ENCODE peak calls at places on chromosomes 5 and 9, in ten cellular contexts. J, R, Y, V, P, I, H, Q, U and D are unnamed samples.

GRCh38 chr5:318931-319601 is 2.4 kb upstream of the AHRR start:
- DNase-seq in R (no peak), J (no peak), Q (no peak), P (no peak), U (no peak), V (no peak), Y (no peak), H (peak), I (no peak), D (no peak)

GRCh38 chr5:9468070-9468388 is 77.8 kb downstream of the SEMA5A start:
- DNase-seq in Y (no peak), I (no peak), R (no peak), Q (no peak), J (no peak), P (peak), V (peak), U (peak), H (no peak), D (no peak)

GRCh38 chr5:137923856-137924255 is 34.6 kb downstream of the PKD2L2 start:
- DNase-seq in J (no peak), Q (no peak), P (no peak), R (no peak), Y (no peak), I (no peak), V (no peak), H (no peak), U (no peak), D (no peak)

GRCh38 chr5:78562001-78562400 is 86.6 kb downstream of the LHFPL2 start:
- DNase-seq in Q (no peak), V (no peak), J (no peak), I (no peak), Y (no peak), P (no peak), H (no peak), R (no peak), U (no peak), D (no peak)

GRCh38 chr9:98944130-98945074 is 695 bp downstream of the COL15A1 start:
- DNase-seq in V (no peak), H (no peak), Q (no peak), P (no peak), J (no peak), R (peak), I (no peak), Y (peak), U (no peak), D (no peak)

GRCh38 chr5:157059093-157059539 is at the start of gene HAVCR1:
- DNase-seq in P (no peak), J (no peak), Y (no peak), R (no peak), Q (no peak), H (no peak), I (no peak), V (no peak), U (no peak), D (no peak)

GRCh38 chr9:96651626-96652025 is 3.5 kb downstream of the PRXL2C start:
- DNase-seq in V (no peak), Y (no peak), H (no peak), U (peak), J (no peak), R (no peak), Q (no peak), P (peak), I (no peak), D (no peak)

GRCh38 chr9:120708526-120709224 is 5.6 kb downstream of the MEGF9 start:
- DNase-seq in J (no peak), Q (no peak), I (no peak), V (no peak), P (peak), U (peak), H (no peak), Y (no peak), R (no peak), D (no peak)

GRCh38 chr5:139046551-139046950 is 151.6 kb downstream of the SIL1 start:
- DNase-seq in V (no peak), U (no peak), H (no peak), Q (no peak), R (no peak), J (no peak), I (no peak), P (no peak), Y (no peak), D (no peak)

GRCh38 chr9:127660886-127661285 is 45.9 kb upstream of the CFAP157 start:
- DNase-seq in J (no peak), V (no peak), U (peak), Q (no peak), I (no peak), Y (no peak), R (no peak), H (no peak), P (no peak), D (no peak)

GRCh38 chr9:22165144-22165543 is 156.0 kb upstream of the CDKN2B start:
- DNase-seq in R (no peak), U (peak), I (no peak), Q (no peak), V (no peak), Y (no peak), H (no peak), P (no peak), J (no peak), D (no peak)

GRCh38 chr5:13833440-13833839 is 111.0 kb downstream of the DNAH5 start:
- DNase-seq in V (no peak), R (no peak), I (no peak), Q (no peak), P (no peak), Y (no peak), U (no peak), J (no peak), H (no peak), D (no peak)

GRCh38 chr5:13830536-13830935 is 114.0 kb downstream of the DNAH5 start:
- DNase-seq in J (no peak), H (no peak), R (no peak), V (no peak), P (peak), U (no peak), Y (no peak), Q (no peak), I (no peak), D (no peak)

DNA sequence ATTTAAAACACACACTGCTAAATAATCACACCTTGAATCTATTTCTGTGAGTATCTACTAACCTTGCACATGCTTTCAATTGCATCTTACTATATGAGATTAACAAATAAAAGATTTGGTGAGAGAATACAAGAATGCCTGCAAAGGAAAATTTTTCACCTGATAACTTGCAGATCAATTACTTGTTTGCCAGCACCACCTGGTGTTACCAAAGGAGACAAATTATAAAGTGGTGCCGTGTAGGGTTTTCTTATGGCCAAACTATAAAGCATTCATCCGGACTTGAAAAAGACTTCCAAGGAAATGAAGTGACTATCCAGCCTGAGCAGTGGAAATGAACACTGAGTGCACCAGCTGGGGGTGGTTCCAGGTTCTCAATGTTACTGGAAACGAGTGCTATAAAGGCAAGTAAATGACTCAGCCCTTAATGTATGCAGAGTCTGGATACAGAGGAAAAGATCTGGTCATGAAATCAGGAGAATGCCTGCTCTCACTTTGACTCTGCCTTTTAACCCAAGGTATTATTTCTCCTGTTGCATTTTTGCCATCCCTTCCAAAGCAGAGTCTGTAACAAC is 113.2 kb downstream of the DNAH5 start:
- DNase-seq in J (no peak), Q (no peak), U (no peak), I (no peak), P (peak), V (no peak), H (no peak), R (no peak), Y (no peak), D (no peak)
- TF ChIP-seq CTCF in J (no peak), Q (no peak), U (no peak), I (no peak), P (peak), V (no peak), H (no peak), R (no peak), Y (no peak), D (no peak)

GRCh38 chr5:149439899-149440655 is 61.0 kb upstream of the IL17B start:
- DNase-seq in J (no peak), U (peak), P (no peak), I (peak), Y (no peak), V (no peak), R (peak), H (no peak), Q (no peak), D (no peak)
- TF ChIP-seq CTCF in J (peak), U (peak), P (peak), I (peak), Y (no peak), V (no peak), R (peak), H (no peak), Q (no peak), D (no peak)

DNA sequence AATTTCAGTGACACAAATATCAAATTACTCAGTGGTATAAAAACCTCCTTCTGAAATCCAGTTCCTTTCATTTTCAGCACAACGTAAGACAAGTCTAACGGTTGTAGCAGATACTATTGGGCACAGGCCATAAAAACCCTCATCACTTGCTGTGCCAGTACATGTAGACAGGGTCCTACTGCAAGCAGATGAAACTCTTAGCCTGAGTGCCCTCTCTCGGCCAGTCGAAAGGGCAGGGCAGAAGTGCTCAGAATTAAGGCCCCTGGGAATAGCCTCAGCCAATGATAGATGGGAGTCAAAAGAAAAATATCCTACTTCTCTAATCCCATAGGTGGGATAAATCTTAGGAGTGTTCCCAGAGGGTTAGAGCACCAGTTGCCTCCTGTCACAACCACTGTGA is 168.5 kb upstream of the FER start:
- DNase-seq in P (no peak), Y (no peak), Q (no peak), U (no peak), V (no peak), I (no peak), R (peak), J (no peak), H (no peak), D (no peak)
- TF ChIP-seq CTCF in P (no peak), Y (no peak), Q (no peak), U (no peak), V (no peak), I (no peak), R (no peak), J (no peak), H (no peak), D (no peak)

GRCh38 chr9:135787776-135788575 is 86.0 kb downstream of the KCNT1 start:
- DNase-seq in U (peak), Q (no peak), H (no peak), V (no peak), I (no peak), J (no peak), R (no peak), Y (no peak), P (no peak), D (no peak)

GRCh38 chr9:135787317-135787716 is 85.3 kb downstream of the KCNT1 start:
- DNase-seq in R (no peak), I (no peak), J (no peak), P (no peak), Q (no peak), U (no peak), H (no peak), V (no peak), Y (no peak), D (no peak)

GRCh38 chr9:135790356-135790755 is 88.4 kb downstream of the KCNT1 start:
- DNase-seq in V (no peak), U (no peak), R (no peak), P (no peak), I (no peak), Q (no peak), J (no peak), H (no peak), Y (no peak), D (peak)

GRCh38 chr9:135789838-135790291 is 87.9 kb downstream of the KCNT1 start:
- DNase-seq in J (no peak), R (no peak), U (peak), I (no peak), V (no peak), Y (no peak), P (no peak), H (no peak), Q (no peak), D (no peak)

GRCh38 chr9:135788576-135789300 is 86.8 kb downstream of the KCNT1 start:
- DNase-seq in U (no peak), I (no peak), R (no peak), Y (no peak), H (no peak), V (no peak), Q (no peak), J (no peak), P (no peak), D (no peak)
- TF ChIP-seq CTCF in U (no peak), I (no peak), R (no peak), Y (no peak), H (no peak), V (no peak), Q (no peak), J (no peak), P (no peak), D (no peak)

DNA sequence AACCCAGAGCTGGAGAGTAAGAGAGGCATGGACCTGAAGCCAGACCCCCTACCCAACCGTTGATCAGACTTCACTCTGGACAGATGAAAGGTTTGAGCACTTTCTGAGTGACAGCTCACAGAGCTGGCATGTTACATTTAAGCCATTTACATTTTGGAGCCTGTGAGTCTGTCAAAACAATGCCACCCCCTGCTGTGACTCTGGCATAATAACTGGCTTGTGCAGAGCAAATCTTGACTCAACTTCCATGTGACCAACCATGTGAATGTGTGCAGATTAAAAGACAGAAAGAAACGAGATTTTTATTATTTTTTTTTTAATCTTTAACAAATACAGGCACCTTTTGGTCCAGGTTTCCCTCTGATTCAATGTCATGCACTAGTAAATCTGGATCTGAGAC is 48.5 kb downstream of the MFAP3 start:
- DNase-seq in H (no peak), P (peak), R (peak), Y (no peak), I (no peak), J (no peak), Q (no peak), U (no peak), V (no peak), D (no peak)
- TF ChIP-seq CTCF in H (no peak), P (no peak), R (no peak), Y (no peak), I (no peak), J (no peak), Q (no peak), U (no peak), V (no peak), D (no peak)

GRCh38 chr5:148482697-148483462 is 99.1 kb downstream of the FBXO38 start:
- DNase-seq in Q (no peak), P (no peak), Y (peak), I (peak), J (peak), V (peak), H (peak), R (peak), U (peak), D (peak)
- TF ChIP-seq CTCF in Q (no peak), P (peak), Y (peak), I (peak), J (peak), V (peak), H (peak), R (peak), U (peak), D (peak)

GRCh38 chr5:53874409-53874808 is 314.0 kb downstream of the NDUFS4 start:
- DNase-seq in R (peak), I (no peak), V (no peak), Y (no peak), Q (no peak), U (peak), P (peak), J (no peak), H (no peak), D (no peak)
- TF ChIP-seq CTCF in R (peak), I (peak), V (no peak), Y (no peak), Q (no peak), U (peak), P (no peak), J (no peak), H (no peak), D (no peak)